ENCODE peak calls at places on chromosome 11, in ten cellular contexts. W is LoVo; J is GM12865; K is left cardiac atrium; P is natural killer cell treated with Interleukin-12 subunit alpha and Interleukin-12 subunit beta and Interleukin-15 and Interleukin-18, amount 100 ng/mL, for 72 hours; C is heart right ventricle; F is SK-N-SH; T is RCC 7860; S is ovary; A is Ammon's horn. Z is an unnamed sample.

GRCh38 chr11:9660886-9661285 is 3.0 kb upstream of the SWAP70 start:
- DNase-seq in W (no peak), J (no peak), K (no peak), P (no peak), C (no peak), F (no peak), T (no peak), S (no peak), A (no peak), Z (no peak)

GRCh38 chr11:119693253-119693815 is 35.7 kb downstream of the NECTIN1 start:
- DNase-seq in W (no peak), J (no peak), K (no peak), P (no peak), C (no peak), F (no peak), T (no peak), S (no peak), A (no peak), Z (no peak)

GRCh38 chr11:132312616-132313210 is 942.3 kb downstream of the NTM start:
- DNase-seq in W (peak), J (peak), K (no peak), P (no peak), C (no peak), F (peak), T (no peak), S (no peak), A (peak), Z (no peak)

GRCh38 chr11:64844330-64845124 is at the start of gene CDC42BPG:
- DNase-seq in W (peak), J (peak), K (peak), P (peak), C (no peak), F (peak), T (no peak), S (peak), A (no peak), Z (no peak)

GRCh38 chr11:1310772-1311468 is 1.5 kb upstream of the TOLLIP start:
- DNase-seq in W (no peak), J (peak), K (no peak), P (no peak), C (no peak), F (no peak), T (no peak), S (no peak), A (no peak), Z (no peak)

GRCh38 chr11:574632-575323 is 1.5 kb upstream of the PHRF1 start:
- DNase-seq in W (no peak), J (no peak), K (no peak), P (no peak), C (no peak), F (no peak), T (no peak), S (peak), A (no peak), Z (no peak)

GRCh38 chr11:130478204-130478701 is 29.8 kb downstream of the ADAMTS15 start:
- DNase-seq in W (peak), J (no peak), K (peak), P (no peak), C (peak), F (peak), T (peak), S (peak), A (no peak), Z (peak)

GRCh38 chr11:111733655-111734088 is 32.5 kb downstream of the PPP2R1B start:
- DNase-seq in W (no peak), J (no peak), K (peak), P (no peak), C (no peak), F (no peak), T (no peak), S (peak), A (no peak), Z (no peak)

GRCh38 chr11:86978247-86978646 is 23.1 kb upstream of the FZD4 start:
- DNase-seq in W (no peak), J (no peak), K (peak), P (no peak), C (no peak), F (no peak), T (no peak), S (no peak), A (no peak), Z (no peak)

GRCh38 chr11:131771471-131771870 is 401.1 kb downstream of the NTM start:
- DNase-seq in W (no peak), J (no peak), K (no peak), P (no peak), C (no peak), F (no peak), T (no peak), S (no peak), A (no peak), Z (no peak)

GRCh38 chr11:24239016-24239720 is 257.7 kb upstream of the LUZP2 start:
- DNase-seq in W (no peak), J (no peak), K (no peak), P (no peak), C (no peak), F (no peak), T (no peak), S (no peak), A (peak), Z (no peak)

GRCh38 chr11:119361056-119361787 is 14.7 kb upstream of the MFRP start:
- DNase-seq in W (peak), J (peak), K (peak), P (no peak), C (peak), F (peak), T (peak), S (peak), A (no peak), Z (no peak)

GRCh38 chr11:8593935-8594909 is at the start of gene STK33:
- DNase-seq in W (peak), J (peak), K (peak), P (no peak), C (peak), F (peak), T (peak), S (peak), A (peak), Z (peak)

GRCh38 chr11:30377347-30377746 is 54.4 kb downstream of the ARL14EP start:
- DNase-seq in W (no peak), J (no peak), K (no peak), P (no peak), C (no peak), F (no peak), T (no peak), S (no peak), A (no peak), Z (no peak)

GRCh38 chr11:58625826-58626460 is 3.5 kb downstream of the CNTF start:
- DNase-seq in W (no peak), J (no peak), K (no peak), P (no peak), C (no peak), F (no peak), T (peak), S (no peak), A (no peak), Z (no peak)

GRCh38 chr11:447923-448731 is 2.0 kb upstream of the PTDSS2 start:
- DNase-seq in W (peak), J (peak), K (peak), P (peak), C (peak), F (peak), T (peak), S (peak), A (peak), Z (peak)